ENCODE peak calls at places on chromosomes 11 and 22, in eight cellular contexts. E is RWPE1, U is type B pancreatic cell, C is IMR-90, X is B cell, A is heart right ventricle, Y is A549, D is endothelial cell. Z is an unnamed sample.

GRCh38 chr11:19832166-19832750 is 119.6 kb downstream of the NAV2 start:
- DNase-seq in E (no peak), U (no peak), C (no peak), X (no peak), A (no peak), Y (no peak), D (no peak), Z (no peak)

GRCh38 chr11:68524213-68524612 is 63.7 kb downstream of the PPP6R3 start:
- DNase-seq in E (no peak), U (no peak), C (no peak), X (no peak), A (no peak), Y (no peak), D (no peak), Z (no peak)

GRCh38 chr11:59259047-59259446 is 46.3 kb upstream of the MPEG1 start:
- DNase-seq in E (no peak), U (no peak), C (no peak), X (no peak), A (no peak), Y (no peak), D (no peak), Z (no peak)

GRCh38 chr11:77068461-77069335 is 1.9 kb downstream of the CAPN5 start:
- DNase-seq in E (no peak), U (no peak), C (no peak), X (no peak), A (no peak), Y (no peak), D (no peak), Z (no peak)

GRCh38 chr11:61917357-61918109 is at the start of gene RAB3IL1:
- DNase-seq in E (peak; percentile 41), U (peak; percentile 80), C (no peak), X (no peak), A (peak; percentile 71), Y (peak; percentile 66), D (peak; percentile 52), Z (no peak)

GRCh38 chr11:60348116-60348515 is 21.1 kb downstream of the MS4A6E start:
- DNase-seq in E (no peak), U (no peak), C (no peak), X (no peak), A (no peak), Y (no peak), D (no peak), Z (no peak)

GRCh38 chr11:12674936-12675696 is 895 bp downstream of the TEAD1 start:
- DNase-seq in E (no peak), U (peak; percentile 72), C (no peak), X (no peak), A (peak; percentile 28), Y (no peak), D (peak; percentile 28), Z (no peak)

GRCh38 chr11:96794152-96794551 is 404.3 kb downstream of the JRKL start:
- DNase-seq in E (no peak), U (no peak), C (no peak), X (no peak), A (no peak), Y (no peak), D (no peak), Z (no peak)

GRCh38 chr22:46581580-46582244 is 38.5 kb upstream of the GRAMD4 start:
- DNase-seq in E (no peak), U (no peak), C (no peak), X (no peak), A (no peak), Y (no peak), D (no peak), Z (no peak)

GRCh38 chr22:43270314-43270908 is 72.8 kb downstream of the SCUBE1 start:
- DNase-seq in E (no peak), U (no peak), C (no peak), X (no peak), A (no peak), Y (peak; percentile 44), D (peak; percentile 38), Z (no peak)

GRCh38 chr11:15967966-15968365 is 388.4 kb downstream of the SOX6 start:
- DNase-seq in E (no peak), U (no peak), C (peak; percentile 76), X (no peak), A (no peak), Y (no peak), D (no peak), Z (no peak)

GRCh38 chr22:17097701-17098100 is 12.9 kb downstream of the IL17RA start:
- DNase-seq in E (no peak), U (no peak), C (no peak), X (no peak), A (no peak), Y (no peak), D (no peak), Z (no peak)

GRCh38 chr11:2944953-2945756 is 15.9 kb upstream of the PHLDA2 start:
- DNase-seq in E (no peak), U (no peak), C (peak; percentile 90), X (no peak), A (peak; percentile 92), Y (no peak), D (peak; percentile 68), Z (peak; percentile 60)

GRCh38 chr11:8932564-8933180 is at the start of gene C11orf16:
- DNase-seq in E (no peak), U (no peak), C (no peak), X (no peak), A (no peak), Y (no peak), D (no peak), Z (no peak)

GRCh38 chr11:8930456-8931175 is 2.1 kb downstream of the C11orf16 start:
- DNase-seq in E (no peak), U (no peak), C (no peak), X (no peak), A (no peak), Y (no peak), D (no peak), Z (no peak)

GRCh38 chr11:8934735-8935478 is 2.2 kb upstream of the C11orf16 start:
- DNase-seq in E (peak; percentile 67), U (no peak), C (peak; percentile 90), X (no peak), A (no peak), Y (no peak), D (no peak), Z (peak; percentile 85)

GRCh38 chr11:8937159-8937558 is 4.4 kb upstream of the C11orf16 start:
- DNase-seq in E (no peak), U (no peak), C (no peak), X (no peak), A (no peak), Y (no peak), D (no peak), Z (no peak)

DNA sequence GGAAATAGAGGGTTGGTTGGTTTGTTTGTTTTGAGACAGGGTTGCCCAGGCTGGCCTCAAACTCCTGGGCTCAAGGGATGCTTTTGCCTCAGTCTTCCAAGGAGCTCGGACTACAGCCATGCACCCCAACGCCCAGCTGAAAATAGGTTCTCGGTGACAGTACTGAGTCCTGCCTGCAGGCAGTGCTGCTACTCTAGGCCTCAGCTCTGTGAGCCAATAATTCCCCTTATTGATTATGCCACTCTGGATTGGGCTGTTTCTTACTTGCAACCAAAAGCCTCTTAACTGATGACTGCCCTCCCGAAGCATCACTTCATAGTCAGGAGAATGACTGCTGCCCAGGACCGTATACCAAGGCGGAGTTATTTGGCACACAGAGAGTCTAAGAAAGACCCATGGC is 1.2 kb upstream of the C11orf16 start:
- DNase-seq in E (no peak), U (no peak), C (no peak), X (no peak), A (no peak), Y (no peak), D (peak; percentile 18), Z (no peak)
- TF ChIP-seq CTCF in E (no peak), U (no peak), C (peak; percentile 15), X (no peak), A (no peak), Y (no peak), D (no peak), Z (peak; percentile 10)

GRCh38 chr11:94144664-94145063 is 16.0 kb downstream of the PANX1 start:
- DNase-seq in E (no peak), U (no peak), C (no peak), X (no peak), A (no peak), Y (no peak), D (no peak), Z (no peak)
- TF ChIP-seq CTCF in E (no peak), U (no peak), C (no peak), X (no peak), A (no peak), Y (no peak), D (no peak), Z (no peak)

GRCh38 chr11:44979536-44980399 is 29.1 kb upstream of the TP53I11 start:
- DNase-seq in E (peak; percentile 78), U (no peak), C (no peak), X (no peak), A (peak; percentile 51), Y (peak; percentile 75), D (peak; percentile 30), Z (peak; percentile 29)

GRCh38 chr11:44978961-44979331 is 28.3 kb upstream of the TP53I11 start:
- DNase-seq in E (peak; percentile 45), U (no peak), C (no peak), X (no peak), A (no peak), Y (peak; percentile 63), D (no peak), Z (no peak)

GRCh38 chr11:44976576-44976975 is 25.9 kb upstream of the TP53I11 start:
- DNase-seq in E (no peak), U (no peak), C (no peak), X (no peak), A (no peak), Y (no peak), D (no peak), Z (no peak)

GRCh38 chr11:44978279-44978960 is 27.7 kb upstream of the TP53I11 start:
- DNase-seq in E (no peak), U (no peak), C (no peak), X (no peak), A (no peak), Y (no peak), D (no peak), Z (no peak)

GRCh38 chr11:44977493-44977984 is 26.9 kb upstream of the TP53I11 start:
- DNase-seq in E (no peak), U (no peak), C (peak; percentile 14), X (no peak), A (no peak), Y (peak; percentile 34), D (peak; percentile 34), Z (peak; percentile 71)
- TF ChIP-seq CTCF in E (no peak), U (peak; percentile 60), C (peak; percentile 19), X (no peak), A (peak; percentile 14), Y (peak; percentile 29), D (no peak), Z (peak; percentile 34)

GRCh38 chr11:120563698-120564572 is 52.4 kb downstream of the GRIK4 start:
- DNase-seq in E (no peak), U (no peak), C (no peak), X (no peak), A (peak; percentile 32), Y (no peak), D (peak; percentile 49), Z (peak; percentile 36)

GRCh38 chr11:120562806-120563425 is 51.4 kb downstream of the GRIK4 start:
- DNase-seq in E (no peak), U (no peak), C (no peak), X (no peak), A (peak; percentile 44), Y (no peak), D (no peak), Z (no peak)

GRCh38 chr11:120565436-120566155 is 54.0 kb downstream of the GRIK4 start:
- DNase-seq in E (peak; percentile 13), U (no peak), C (no peak), X (no peak), A (no peak), Y (no peak), D (no peak), Z (no peak)

GRCh38 chr11:120566176-120566575 is 54.6 kb downstream of the GRIK4 start:
- DNase-seq in E (peak; percentile 74), U (no peak), C (peak; percentile 54), X (peak; percentile 36), A (no peak), Y (no peak), D (no peak), Z (peak; percentile 60)

GRCh38 chr11:120564573-120565301 is 53.2 kb downstream of the GRIK4 start:
- DNase-seq in E (no peak), U (no peak), C (peak; percentile 75), X (peak; percentile 68), A (peak; percentile 51), Y (no peak), D (peak; percentile 51), Z (peak; percentile 26)
- TF ChIP-seq CTCF in E (no peak), U (peak; percentile 30), C (peak; percentile 40), X (no peak), A (no peak), Y (no peak), D (no peak), Z (peak; percentile 25)

Z was measured in retinal pigment epithelial cell.